ENCODE peak calls at places on chromosome 12, in five cellular contexts. H, F, W, P and M are unnamed samples. For H3K4me1, the result is how much of the 10 kb centered on the place peaks cover.

GRCh38 chr12:11814362-11814761 is 164.9 kb downstream of the ETV6 start:
- DNase-seq in H (no peak), F (no peak), W (no peak), P (peak), M (no peak)

GRCh38 chr12:67161322-67161918 is 107.7 kb upstream of the CAND1 start:
- DNase-seq in H (peak), F (peak), W (no peak), P (peak), M (peak)

GRCh38 chr12:47758834-47759690 is at the start of gene RAPGEF3:
- DNase-seq in H (peak), F (peak), W (peak), P (peak), M (peak)

GRCh38 chr12:46787496-46788055 is 38.2 kb downstream of the SLC38A4 start:
- DNase-seq in H (no peak), F (no peak), W (no peak), P (no peak), M (no peak)

GRCh38 chr12:3777206-3777809 is 24.4 kb upstream of the CRACR2A start:
- DNase-seq in H (no peak), F (no peak), W (no peak), P (peak), M (no peak)

GRCh38 chr12:102064476-102064875 is 2.7 kb upstream of the WASHC3 start:
- DNase-seq in H (no peak), F (no peak), W (no peak), P (no peak), M (no peak)

GRCh38 chr12:124915249-124916236 is 1.1 kb upstream of the UBC start:
- DNase-seq in H (no peak), F (peak), W (peak), P (peak), M (peak)

GRCh38 chr12:49582840-49583239 is 14.9 kb upstream of the MCRS1 start:
- DNase-seq in H (no peak), F (no peak), W (no peak), P (peak), M (no peak)

GRCh38 chr12:120085920-120086319 is 30.6 kb downstream of the RAB35 start:
- DNase-seq in H (no peak), F (no peak), W (no peak), P (no peak), M (no peak)

GRCh38 chr12:31737345-31737744 is 8.5 kb upstream of the AMN1 start:
- DNase-seq in H (no peak), F (no peak), W (no peak), P (no peak), M (no peak)
- H3K27ac ChIP-seq in H (no peak), F (no peak), W (no peak), P (no peak), M (no peak)

DNA sequence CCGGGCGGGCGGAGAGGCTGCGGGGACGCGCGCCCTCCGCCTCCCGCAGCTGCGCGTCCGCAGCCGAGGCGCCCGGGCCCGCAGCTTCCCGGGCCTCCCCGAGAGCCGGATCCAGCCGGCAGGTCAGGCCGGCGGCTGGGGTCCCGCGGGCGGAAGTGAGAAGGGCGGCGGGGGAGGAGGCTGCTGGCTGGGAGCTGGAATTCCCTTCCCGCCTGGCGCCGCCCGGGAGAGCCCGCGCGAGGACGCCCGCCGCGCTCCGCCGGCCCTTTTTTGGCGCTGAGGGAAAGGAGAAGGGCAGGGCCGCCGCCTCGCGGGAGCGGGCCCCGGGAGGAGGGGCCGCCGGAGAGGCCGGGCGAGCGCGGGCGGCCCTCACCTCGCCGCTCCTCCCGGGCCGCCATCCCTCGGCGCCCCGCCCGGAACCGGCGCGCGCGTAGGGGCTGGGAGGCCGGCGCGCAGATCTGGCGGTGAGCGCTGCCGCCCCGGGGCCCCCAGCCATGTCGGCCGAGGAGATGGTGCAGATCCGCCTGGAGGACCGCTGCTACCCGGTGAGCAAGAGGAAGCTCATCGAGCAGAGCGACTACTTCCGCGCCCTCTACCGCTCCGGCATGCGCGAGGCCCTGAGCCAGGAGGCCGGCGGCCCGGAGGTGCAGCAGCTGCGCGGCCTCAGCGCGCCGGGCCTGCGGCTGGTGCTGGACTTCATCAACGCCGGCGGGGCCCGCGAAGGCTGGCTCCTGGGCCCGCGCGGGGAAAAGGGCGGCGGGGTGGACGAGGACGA is at the start of the genes KLHL42 and MANSC4:
- DNase-seq in H (peak), F (peak), W (peak), P (peak), M (peak)
- TF ChIP-seq POLR2A in H (peak), F (no peak), W (no peak), P (no peak), M (peak)

GRCh38 chr12:1738480-1738879 is 47.6 kb downstream of the ADIPOR2 start:
- DNase-seq in H (no peak), F (no peak), W (no peak), P (no peak), M (no peak)

GRCh38 chr12:1740161-1740948 is 49.5 kb downstream of the ADIPOR2 start:
- DNase-seq in H (no peak), F (no peak), W (no peak), P (no peak), M (no peak)

GRCh38 chr12:1744932-1745331 is 54.1 kb downstream of the ADIPOR2 start:
- DNase-seq in H (no peak), F (no peak), W (no peak), P (peak), M (no peak)

GRCh38 chr12:1739368-1739767 is 48.5 kb downstream of the ADIPOR2 start:
- DNase-seq in H (no peak), F (no peak), W (no peak), P (no peak), M (no peak)

DNA sequence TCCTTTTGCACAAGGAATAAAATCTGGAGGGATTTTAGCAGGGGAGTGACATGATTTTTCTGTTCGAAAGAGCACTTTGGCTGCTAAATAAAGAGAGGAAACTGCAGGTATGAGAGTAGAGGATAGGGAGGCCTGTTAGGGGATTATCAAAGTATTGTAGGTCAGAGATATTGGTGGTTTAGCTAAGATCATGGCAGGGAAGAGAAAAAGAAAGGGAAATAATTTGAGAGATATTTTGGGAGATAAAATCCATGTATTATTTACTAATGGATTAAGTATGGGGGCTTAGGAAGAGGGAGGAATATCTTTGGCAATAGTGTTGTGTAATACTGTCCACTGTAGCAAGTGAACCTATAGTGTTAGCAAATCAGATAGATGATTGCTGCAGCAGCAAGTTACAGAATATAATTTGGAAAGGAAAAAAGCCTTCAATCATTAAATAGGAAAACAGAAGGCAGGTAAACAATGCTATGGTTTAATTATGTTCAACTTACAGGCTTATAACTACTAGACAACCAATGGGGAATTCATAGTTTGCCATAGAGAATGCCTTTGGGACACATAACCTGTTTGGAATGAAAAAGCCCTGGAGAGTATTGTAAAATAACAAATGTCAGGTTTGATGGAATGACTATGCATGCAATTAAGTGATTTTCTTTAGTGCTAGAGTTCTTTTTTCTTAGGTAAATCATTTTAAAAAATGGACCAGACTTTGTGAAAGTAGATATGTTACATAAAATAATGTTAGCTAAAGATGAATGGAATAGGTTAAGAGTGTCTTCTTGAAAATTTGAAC is 50.5 kb downstream of the ADIPOR2 start:
- DNase-seq in H (no peak), F (no peak), W (no peak), P (peak), M (no peak)
- H3K4me1 ChIP-seq in H (half or more), F (under half), W (under half), P (under half), M (under half)

DNA sequence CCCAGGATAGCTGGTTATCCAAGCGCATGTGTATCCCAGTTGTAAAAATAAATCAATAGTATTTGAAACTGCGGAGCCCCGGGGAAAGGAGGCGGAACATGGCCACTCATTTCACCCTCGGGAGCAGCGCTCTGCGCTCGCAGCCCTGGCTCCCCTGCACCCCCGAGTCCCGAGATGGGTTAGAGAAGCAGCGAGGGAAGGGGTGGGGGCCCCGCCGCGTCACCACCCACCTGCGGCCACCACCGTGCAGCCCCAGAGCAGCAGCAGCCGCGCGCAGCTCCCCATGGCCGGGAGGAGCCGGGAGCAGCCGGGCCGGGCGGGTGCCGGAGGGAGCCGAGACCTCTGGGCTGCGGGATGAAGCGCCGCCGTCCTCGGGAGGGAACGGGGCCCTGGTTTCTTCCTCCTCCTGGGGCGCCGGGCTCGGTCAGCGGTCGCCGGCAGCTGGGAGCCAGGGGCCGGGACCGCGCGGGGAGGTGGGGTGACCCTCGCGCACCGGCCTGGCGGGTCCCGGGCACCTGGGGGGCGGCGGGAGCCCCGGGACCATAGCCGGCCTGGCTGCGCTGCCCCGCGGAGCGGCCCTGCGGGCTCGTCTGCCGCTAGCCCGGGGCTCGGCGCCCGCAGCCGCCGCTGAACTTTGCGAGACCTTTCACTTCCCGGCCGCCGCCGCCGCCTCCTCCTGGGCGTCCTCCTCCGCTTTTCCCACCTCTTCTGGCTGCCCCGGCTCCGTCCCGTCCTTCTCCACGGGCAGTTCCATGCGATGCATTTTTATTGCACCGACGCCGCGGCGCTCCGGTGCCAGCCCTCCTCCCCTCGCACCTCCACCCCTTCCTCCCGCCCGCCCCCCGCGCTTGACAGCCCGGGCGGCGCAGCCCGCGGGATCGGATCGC is at the start of gene NTN4:
- DNase-seq in H (peak), F (peak), W (peak), P (peak), M (peak)
- H3K27ac ChIP-seq in H (peak), F (peak), W (peak), P (peak), M (peak)

GRCh38 chr12:75977952-75978671 is 53.5 kb downstream of the PHLDA1 start:
- DNase-seq in H (peak), F (peak), W (peak), P (peak), M (peak)
- TF ChIP-seq POLR2A in H (no peak), F (no peak), W (no peak), P (peak), M (no peak)